ENCODE peak calls at places on chromosomes 11 and 22, in four cellular contexts. W, Y, R and B are unnamed samples.

GRCh38 chr11:68735626-68736025 is 15.7 kb downstream of the TESMIN start:
- DNase-seq in Y (no peak), W (no peak), R (no peak), B (no peak)

GRCh38 chr11:45736424-45736823 is 68.5 kb upstream of the SLC35C1 start:
- DNase-seq in W (peak; percentile 8), R (no peak), Y (no peak), B (no peak)

GRCh38 chr11:133269272-133269671 is 263.0 kb downstream of the OPCML start:
- DNase-seq in W (no peak), Y (no peak), R (no peak), B (no peak)

GRCh38 chr11:64144587-64145295 is 21.2 kb downstream of the MACROD1 start:
- DNase-seq in Y (no peak), R (no peak), W (no peak), B (no peak)

GRCh38 chr22:44455151-44455962 is 42.7 kb downstream of the RTL6 start:
- DNase-seq in R (no peak), Y (no peak), W (peak; percentile 42), B (peak; percentile 34)

GRCh38 chr11:7969756-7970646 is 4.8 kb upstream of the NLRP10 start:
- DNase-seq in R (peak; percentile 64), W (no peak), Y (peak; percentile 80), B (no peak)

GRCh38 chr11:65424200-65425104 is 1.9 kb downstream of the NEAT1 start:
- DNase-seq in Y (no peak), W (peak; percentile 42), R (peak; percentile 18), B (peak; percentile 59)

GRCh38 chr22:24521791-24522245 is 26.7 kb downstream of the UPB1 start:
- DNase-seq in R (peak; percentile 91), Y (peak; percentile 89), W (peak; percentile 83), B (peak; percentile 83)

GRCh38 chr11:18701614-18702216 is 3.1 kb downstream of the TMEM86A start:
- DNase-seq in W (no peak), R (no peak), Y (no peak), B (no peak)

GRCh38 chr11:11978792-11979486 is 29.5 kb downstream of the DKK3 start:
- DNase-seq in R (no peak), Y (peak; percentile 28), W (no peak), B (no peak)

GRCh38 chr11:94774345-94774744 is 6.2 kb downstream of the AMOTL1 start:
- DNase-seq in W (peak; percentile 54), R (no peak), Y (no peak), B (peak; percentile 75)

GRCh38 chr11:45094958-45095690 is 51.3 kb upstream of the PRDM11 start:
- DNase-seq in W (no peak), Y (peak; percentile 14), R (no peak), B (no peak)

GRCh38 chr11:88105952-88106351 is 69.3 kb downstream of the RAB38 start:
- DNase-seq in Y (no peak), W (no peak), R (no peak), B (no peak)

GRCh38 chr11:88102595-88102929 is 72.7 kb downstream of the RAB38 start:
- DNase-seq in W (no peak), Y (no peak), R (no peak), B (no peak)

GRCh38 chr11:88103337-88104206 is 71.7 kb downstream of the RAB38 start:
- DNase-seq in R (peak; percentile 97), Y (peak; percentile 93), W (peak; percentile 79), B (peak; percentile 57)

GRCh38 chr11:88104408-88104807 is 70.8 kb downstream of the RAB38 start:
- DNase-seq in W (peak; percentile 88), R (no peak), Y (no peak), B (peak; percentile 54)

GRCh38 chr11:88106685-88107084 is 68.6 kb downstream of the RAB38 start:
- DNase-seq in W (no peak), Y (no peak), R (no peak), B (no peak)
- H2AFZ ChIP-seq in W (no peak overlapping the region), Y (no peak overlapping the region), R (no peak overlapping the region), B (no peak overlapping the region)

GRCh38 chr11:17351510-17352176 is at the start of gene NCR3LG1:
- DNase-seq in Y (peak; percentile 57), W (no peak), R (peak; percentile 77), B (peak; percentile 46)

GRCh38 chr11:17352925-17353227 is 1.3 kb downstream of the NCR3LG1 start:
- DNase-seq in Y (peak; percentile 35), W (peak; percentile 43), R (peak; percentile 43), B (peak; percentile 44)

GRCh38 chr11:17350455-17351170 is 987 bp upstream of the NCR3LG1 start:
- DNase-seq in R (no peak), W (no peak), Y (no peak), B (no peak)

GRCh38 chr11:17353228-17354021 is 1.8 kb downstream of the NCR3LG1 start:
- DNase-seq in Y (peak; percentile 77), W (peak; percentile 65), R (peak; percentile 75), B (peak; percentile 42)

GRCh38 chr11:17351171-17351509 is 460 bp upstream of the NCR3LG1 start:
- DNase-seq in R (no peak), W (no peak), Y (no peak), B (no peak)
- H2AFZ ChIP-seq in R (peak overlapping the region; percentile 95), W (no peak overlapping the region), Y (no peak overlapping the region), B (peak overlapping the region; percentile 98)

GRCh38 chr11:92638678-92639077 is 330.8 kb upstream of the MTNR1B start:
- DNase-seq in Y (no peak), R (no peak), W (no peak), B (no peak)
- H2AFZ ChIP-seq in Y (no peak overlapping the region), R (no peak overlapping the region), W (no peak overlapping the region), B (no peak overlapping the region)

DNA sequence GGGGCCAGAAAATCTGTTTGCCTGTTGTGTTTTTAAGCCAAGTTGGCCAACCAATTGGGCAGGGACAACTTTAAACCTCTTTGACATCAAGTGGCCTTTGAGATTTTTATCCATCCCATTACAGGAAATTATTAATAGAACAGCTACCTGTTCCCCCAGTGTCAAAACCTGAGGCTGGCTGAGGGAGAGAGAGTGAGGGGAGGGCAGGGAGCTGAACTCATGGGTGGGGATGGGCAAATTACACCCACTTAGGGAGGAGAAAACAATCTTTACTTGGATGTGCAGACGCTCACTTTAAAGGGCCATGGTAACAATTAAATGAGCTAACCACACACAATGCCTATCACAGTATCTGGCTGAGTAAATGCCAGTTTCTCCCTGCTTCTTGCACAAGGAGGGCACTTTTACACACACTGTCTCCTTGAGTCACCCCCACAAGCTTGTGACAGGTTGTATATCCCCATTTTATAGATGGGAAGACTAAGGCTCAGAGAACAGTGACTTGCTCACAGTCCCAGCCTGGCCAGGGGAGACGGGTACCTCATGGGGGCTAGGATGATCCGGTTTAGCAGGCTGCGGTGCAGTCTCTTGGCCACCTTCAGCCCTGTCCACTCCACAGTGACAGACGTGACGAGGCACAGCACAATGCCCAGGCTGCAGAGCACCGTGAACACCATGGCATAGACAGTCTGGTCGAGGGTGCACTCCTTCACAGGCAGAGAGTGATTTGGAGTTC is 17.8 kb upstream of the KCNJ11 start:
- DNase-seq in R (no peak), Y (no peak), W (no peak), B (no peak)
- H2AFZ ChIP-seq in R (peak overlapping the region; percentile 59), Y (no peak overlapping the region), W (peak overlapping the region; percentile 81), B (no peak overlapping the region)

GRCh38 chr22:22181515-22181959 is 63.0 kb upstream of the VPREB1 start:
- DNase-seq in W (no peak), Y (no peak), R (no peak), B (no peak)
- H2AFZ ChIP-seq in W (no peak overlapping the region), Y (no peak overlapping the region), R (no peak overlapping the region), B (no peak overlapping the region)

DNA sequence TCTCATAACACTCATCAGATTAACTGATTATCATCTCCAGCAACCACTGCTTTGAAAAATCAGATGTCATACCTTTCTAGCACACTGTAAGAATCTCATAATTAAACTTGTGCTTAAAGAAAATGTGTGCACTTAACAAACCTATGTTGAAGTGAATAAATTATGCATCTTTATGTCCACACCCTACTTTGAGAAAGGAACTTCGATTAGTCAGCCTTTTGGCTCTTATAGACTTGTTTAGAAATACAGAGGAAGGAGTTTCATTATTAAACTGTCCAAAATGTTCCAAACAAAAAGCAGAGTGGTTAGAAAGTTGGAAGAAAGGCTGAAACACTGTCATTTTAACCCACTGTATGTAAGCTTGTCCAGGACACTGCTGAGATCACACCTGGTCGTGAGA is 863.1 kb upstream of the CHORDC1 start:
- DNase-seq in Y (no peak), R (no peak), W (no peak), B (peak; percentile 25)
- H2AFZ ChIP-seq in Y (no peak overlapping the region), R (no peak overlapping the region), W (no peak overlapping the region), B (peak overlapping the region; percentile 28)